ENCODE peak calls at places on chromosomes 3 and 15, in four cellular contexts. One of them, this sample, is unnamed.

GRCh38 chr3:57029383-57029782 is 31.1 kb upstream of the SPATA12 start:
- DNase-seq in activated CD8-positive, alpha-beta memory T cell treated with anti-CD3 and anti-CD28 coated beads for 48 hours: no peak
- DNase-seq in naive thymus-derived CD4-positive, alpha-beta T cell: no peak
- DNase-seq in central memory CD8-positive, alpha-beta T cell: no peak
- DNase-seq in this sample: no peak

GRCh38 chr3:98954806-98955205 is 53.3 kb upstream of the DCBLD2 start:
- DNase-seq in activated CD8-positive, alpha-beta memory T cell treated with anti-CD3 and anti-CD28 coated beads for 48 hours: no peak
- DNase-seq in naive thymus-derived CD4-positive, alpha-beta T cell: no peak
- DNase-seq in central memory CD8-positive, alpha-beta T cell: no peak
- DNase-seq in this sample: no peak

GRCh38 chr15:72782993-72783562 is 480 bp downstream of the ADPGK start:
- DNase-seq in activated CD8-positive, alpha-beta memory T cell treated with anti-CD3 and anti-CD28 coated beads for 48 hours: no peak
- DNase-seq in naive thymus-derived CD4-positive, alpha-beta T cell: no peak
- DNase-seq in central memory CD8-positive, alpha-beta T cell: no peak
- DNase-seq in this sample: peak; percentile 69

GRCh38 chr3:49813497-49814174 is at the start of gene UBA7:
- DNase-seq in activated CD8-positive, alpha-beta memory T cell treated with anti-CD3 and anti-CD28 coated beads for 48 hours: no peak
- DNase-seq in naive thymus-derived CD4-positive, alpha-beta T cell: peak; percentile 47
- DNase-seq in central memory CD8-positive, alpha-beta T cell: no peak
- DNase-seq in this sample: peak; percentile 43

GRCh38 chr15:85141601-85142185 is 160.0 kb downstream of the PDE8A start:
- DNase-seq in activated CD8-positive, alpha-beta memory T cell treated with anti-CD3 and anti-CD28 coated beads for 48 hours: no peak
- DNase-seq in naive thymus-derived CD4-positive, alpha-beta T cell: no peak
- DNase-seq in central memory CD8-positive, alpha-beta T cell: no peak
- DNase-seq in this sample: no peak

GRCh38 chr3:182565916-182566524 is 227.3 kb upstream of the ATP11B start:
- DNase-seq in activated CD8-positive, alpha-beta memory T cell treated with anti-CD3 and anti-CD28 coated beads for 48 hours: no peak
- DNase-seq in naive thymus-derived CD4-positive, alpha-beta T cell: no peak
- DNase-seq in central memory CD8-positive, alpha-beta T cell: no peak
- DNase-seq in this sample: no peak

GRCh38 chr3:99128205-99128604 is 226.7 kb upstream of the DCBLD2 start:
- DNase-seq in activated CD8-positive, alpha-beta memory T cell treated with anti-CD3 and anti-CD28 coated beads for 48 hours: no peak
- DNase-seq in naive thymus-derived CD4-positive, alpha-beta T cell: no peak
- DNase-seq in central memory CD8-positive, alpha-beta T cell: no peak
- DNase-seq in this sample: no peak

GRCh38 chr3:21962456-21962855 is 211.4 kb upstream of the ZNF385D start:
- DNase-seq in activated CD8-positive, alpha-beta memory T cell treated with anti-CD3 and anti-CD28 coated beads for 48 hours: no peak
- DNase-seq in naive thymus-derived CD4-positive, alpha-beta T cell: no peak
- DNase-seq in central memory CD8-positive, alpha-beta T cell: no peak
- DNase-seq in this sample: no peak

GRCh38 chr3:160009525-160009924 is 20.9 kb downstream of the IL12A start:
- DNase-seq in activated CD8-positive, alpha-beta memory T cell treated with anti-CD3 and anti-CD28 coated beads for 48 hours: no peak
- DNase-seq in naive thymus-derived CD4-positive, alpha-beta T cell: no peak
- DNase-seq in central memory CD8-positive, alpha-beta T cell: no peak
- DNase-seq in this sample: no peak

GRCh38 chr3:140823106-140823505 is 118.5 kb upstream of the SLC25A36 start:
- DNase-seq in activated CD8-positive, alpha-beta memory T cell treated with anti-CD3 and anti-CD28 coated beads for 48 hours: no peak
- DNase-seq in naive thymus-derived CD4-positive, alpha-beta T cell: no peak
- DNase-seq in central memory CD8-positive, alpha-beta T cell: no peak
- DNase-seq in this sample: no peak

GRCh38 chr15:66927326-66928077 is 137.9 kb upstream of the SMAD3 start:
- DNase-seq in activated CD8-positive, alpha-beta memory T cell treated with anti-CD3 and anti-CD28 coated beads for 48 hours: no peak
- DNase-seq in naive thymus-derived CD4-positive, alpha-beta T cell: no peak
- DNase-seq in central memory CD8-positive, alpha-beta T cell: no peak
- DNase-seq in this sample: no peak

GRCh38 chr3:135908225-135908624 is 57.3 kb upstream of the PPP2R3A start:
- DNase-seq in activated CD8-positive, alpha-beta memory T cell treated with anti-CD3 and anti-CD28 coated beads for 48 hours: no peak
- DNase-seq in naive thymus-derived CD4-positive, alpha-beta T cell: no peak
- DNase-seq in central memory CD8-positive, alpha-beta T cell: no peak
- DNase-seq in this sample: no peak

GRCh38 chr3:119310052-119310451 is 15.9 kb downstream of the ARHGAP31 start:
- DNase-seq in activated CD8-positive, alpha-beta memory T cell treated with anti-CD3 and anti-CD28 coated beads for 48 hours: no peak
- DNase-seq in naive thymus-derived CD4-positive, alpha-beta T cell: no peak
- DNase-seq in central memory CD8-positive, alpha-beta T cell: no peak
- DNase-seq in this sample: peak; percentile 40

GRCh38 chr15:33675246-33675645 is 293.1 kb upstream of the CHRM5 start:
- DNase-seq in activated CD8-positive, alpha-beta memory T cell treated with anti-CD3 and anti-CD28 coated beads for 48 hours: no peak
- DNase-seq in naive thymus-derived CD4-positive, alpha-beta T cell: no peak
- DNase-seq in central memory CD8-positive, alpha-beta T cell: no peak
- DNase-seq in this sample: no peak

GRCh38 chr3:146967786-146968185 is 362.6 kb upstream of the PLSCR5 start:
- DNase-seq in activated CD8-positive, alpha-beta memory T cell treated with anti-CD3 and anti-CD28 coated beads for 48 hours: no peak
- DNase-seq in naive thymus-derived CD4-positive, alpha-beta T cell: no peak
- DNase-seq in central memory CD8-positive, alpha-beta T cell: no peak
- DNase-seq in this sample: no peak

GRCh38 chr15:73052679-73053397 is 575 bp downstream of the NEO1 start:
- DNase-seq in activated CD8-positive, alpha-beta memory T cell treated with anti-CD3 and anti-CD28 coated beads for 48 hours: peak; percentile 2
- DNase-seq in naive thymus-derived CD4-positive, alpha-beta T cell: no peak
- DNase-seq in central memory CD8-positive, alpha-beta T cell: peak; percentile 10
- DNase-seq in this sample: peak; percentile 70

GRCh38 chr3:135514064-135514455 is 451.5 kb upstream of the PPP2R3A start:
- DNase-seq in activated CD8-positive, alpha-beta memory T cell treated with anti-CD3 and anti-CD28 coated beads for 48 hours: no peak
- DNase-seq in naive thymus-derived CD4-positive, alpha-beta T cell: no peak
- DNase-seq in central memory CD8-positive, alpha-beta T cell: no peak
- DNase-seq in this sample: no peak

GRCh38 chr3:191382661-191383060 is 52.3 kb upstream of the UTS2B start:
- DNase-seq in activated CD8-positive, alpha-beta memory T cell treated with anti-CD3 and anti-CD28 coated beads for 48 hours: no peak
- DNase-seq in naive thymus-derived CD4-positive, alpha-beta T cell: no peak
- DNase-seq in central memory CD8-positive, alpha-beta T cell: no peak
- DNase-seq in this sample: no peak

GRCh38 chr3:42499478-42499871 is 3.0 kb upstream of the VIPR1 start:
- DNase-seq in activated CD8-positive, alpha-beta memory T cell treated with anti-CD3 and anti-CD28 coated beads for 48 hours: no peak
- DNase-seq in naive thymus-derived CD4-positive, alpha-beta T cell: peak; percentile 9
- DNase-seq in central memory CD8-positive, alpha-beta T cell: no peak
- DNase-seq in this sample: no peak

GRCh38 chr3:45599984-45600650 is 5.6 kb downstream of the LIMD1 start:
- DNase-seq in activated CD8-positive, alpha-beta memory T cell treated with anti-CD3 and anti-CD28 coated beads for 48 hours: no peak
- DNase-seq in naive thymus-derived CD4-positive, alpha-beta T cell: no peak
- DNase-seq in central memory CD8-positive, alpha-beta T cell: no peak
- DNase-seq in this sample: no peak

GRCh38 chr3:153293222-153293621 is 131.2 kb downstream of the RAP2B start:
- DNase-seq in activated CD8-positive, alpha-beta memory T cell treated with anti-CD3 and anti-CD28 coated beads for 48 hours: no peak
- DNase-seq in naive thymus-derived CD4-positive, alpha-beta T cell: no peak
- DNase-seq in central memory CD8-positive, alpha-beta T cell: no peak
- DNase-seq in this sample: no peak

GRCh38 chr15:35445891-35446290 is 100.1 kb downstream of the DPH6 start:
- DNase-seq in activated CD8-positive, alpha-beta memory T cell treated with anti-CD3 and anti-CD28 coated beads for 48 hours: no peak
- DNase-seq in naive thymus-derived CD4-positive, alpha-beta T cell: no peak
- DNase-seq in central memory CD8-positive, alpha-beta T cell: no peak
- DNase-seq in this sample: no peak

GRCh38 chr15:66738116-66738515 is 36.1 kb downstream of the SMAD6 start:
- DNase-seq in activated CD8-positive, alpha-beta memory T cell treated with anti-CD3 and anti-CD28 coated beads for 48 hours: no peak
- DNase-seq in naive thymus-derived CD4-positive, alpha-beta T cell: no peak
- DNase-seq in central memory CD8-positive, alpha-beta T cell: no peak
- DNase-seq in this sample: no peak

GRCh38 chr15:55681631-55682030 is 61.3 kb downstream of the PRTG start:
- DNase-seq in activated CD8-positive, alpha-beta memory T cell treated with anti-CD3 and anti-CD28 coated beads for 48 hours: no peak
- DNase-seq in naive thymus-derived CD4-positive, alpha-beta T cell: no peak
- DNase-seq in central memory CD8-positive, alpha-beta T cell: no peak
- DNase-seq in this sample: no peak

GRCh38 chr3:183298708-183299153 is 45.7 kb downstream of the B3GNT5 start:
- DNase-seq in activated CD8-positive, alpha-beta memory T cell treated with anti-CD3 and anti-CD28 coated beads for 48 hours: no peak
- DNase-seq in naive thymus-derived CD4-positive, alpha-beta T cell: no peak
- DNase-seq in central memory CD8-positive, alpha-beta T cell: no peak
- DNase-seq in this sample: peak; percentile 84

GRCh38 chr15:31212286-31212685 is 110.8 kb upstream of the TRPM1 start:
- DNase-seq in activated CD8-positive, alpha-beta memory T cell treated with anti-CD3 and anti-CD28 coated beads for 48 hours: no peak
- DNase-seq in naive thymus-derived CD4-positive, alpha-beta T cell: peak; percentile 6
- DNase-seq in central memory CD8-positive, alpha-beta T cell: no peak
- DNase-seq in this sample: no peak

GRCh38 chr15:99135194-99135593 is 30.3 kb downstream of the SYNM start:
- DNase-seq in activated CD8-positive, alpha-beta memory T cell treated with anti-CD3 and anti-CD28 coated beads for 48 hours: no peak
- DNase-seq in naive thymus-derived CD4-positive, alpha-beta T cell: no peak
- DNase-seq in central memory CD8-positive, alpha-beta T cell: no peak
- DNase-seq in this sample: no peak

GRCh38 chr3:171970301-171970788 is 69.0 kb upstream of the FNDC3B start:
- DNase-seq in activated CD8-positive, alpha-beta memory T cell treated with anti-CD3 and anti-CD28 coated beads for 48 hours: no peak
- DNase-seq in naive thymus-derived CD4-positive, alpha-beta T cell: no peak
- DNase-seq in central memory CD8-positive, alpha-beta T cell: no peak
- DNase-seq in this sample: no peak

GRCh38 chr3:125156491-125156890 is 56.1 kb downstream of the SLC12A8 start:
- DNase-seq in activated CD8-positive, alpha-beta memory T cell treated with anti-CD3 and anti-CD28 coated beads for 48 hours: no peak
- DNase-seq in naive thymus-derived CD4-positive, alpha-beta T cell: no peak
- DNase-seq in central memory CD8-positive, alpha-beta T cell: no peak
- DNase-seq in this sample: no peak